ENCODE peak calls at places on chromosomes 11 and 22, in eight cellular contexts. I is ovary; N is activated gamma-delta T cell treated with anti-CD3 and anti-CD28 coated beads, Interleukin-2, amount 50 U/mL, for 16 hours; F is HTR-8/SVneo; Q is heart right ventricle; E is activated naive CD4-positive, alpha-beta T cell; V is activated CD4-positive, alpha-beta T cell treated with anti-CD3 and anti-CD28 coated beads, Interleukin-2, amount 50 U/mL, for 48 hours; A is fibroblast of lung. U is an unnamed sample.

GRCh38 chr11:105763594-105763993 is 153.7 kb downstream of the GRIA4 start:
- DNase-seq in I (no peak), N (no peak), F (no peak), Q (no peak), E (no peak), V (no peak), A (no peak), U (no peak)

GRCh38 chr11:67504950-67505561 is at the start of gene PITPNM1:
- DNase-seq in I (peak), N (peak), F (peak), Q (peak), E (peak), V (peak), A (peak), U (peak)

GRCh38 chr22:22855617-22856308 is 31.9 kb upstream of the IGLL5 start:
- DNase-seq in I (no peak), N (no peak), F (peak), Q (no peak), E (no peak), V (peak), A (no peak), U (no peak)

GRCh38 chr11:120013325-120014250 is 124.3 kb downstream of the TRIM29 start:
- DNase-seq in I (no peak), N (no peak), F (peak), Q (peak), E (no peak), V (peak), A (peak), U (no peak)

GRCh38 chr22:30781271-30781875 is 86.7 kb downstream of the OSBP2 start:
- DNase-seq in I (no peak), N (no peak), F (no peak), Q (no peak), E (no peak), V (no peak), A (peak), U (no peak)

GRCh38 chr11:76610871-76611475 is 59.6 kb downstream of the LRRC32 start:
- DNase-seq in I (peak), N (no peak), F (no peak), Q (peak), E (no peak), V (no peak), A (no peak), U (no peak)

GRCh38 chr11:1146311-1146864 is 11.4 kb upstream of the MUC5AC start:
- DNase-seq in I (no peak), N (no peak), F (no peak), Q (no peak), E (no peak), V (no peak), A (no peak), U (no peak)

GRCh38 chr11:2368851-2369180 is 8.3 kb upstream of the CD81 start:
- DNase-seq in I (no peak), N (no peak), F (no peak), Q (no peak), E (no peak), V (no peak), A (no peak), U (no peak)

GRCh38 chr22:40855104-40855959 is 1.1 kb downstream of the ST13 start:
- DNase-seq in I (peak), N (no peak), F (no peak), Q (no peak), E (no peak), V (peak), A (peak), U (no peak)

GRCh38 chr22:41508770-41509170 is 35.5 kb downstream of the POLR3H start:
- DNase-seq in I (no peak), N (no peak), F (no peak), Q (peak), E (no peak), V (no peak), A (no peak), U (no peak)

GRCh38 chr11:86551286-86551685 is 121.1 kb downstream of the ME3 start:
- DNase-seq in I (no peak), N (no peak), F (peak), Q (no peak), E (no peak), V (no peak), A (peak), U (peak)

GRCh38 chr11:2898366-2899079 is 12.9 kb upstream of the CDKN1C start:
- DNase-seq in I (no peak), N (peak), F (peak), Q (peak), E (peak), V (peak), A (peak), U (no peak)

GRCh38 chr22:43376765-43377485 is 33.8 kb upstream of the SCUBE1 start:
- DNase-seq in I (no peak), N (peak), F (no peak), Q (no peak), E (no peak), V (no peak), A (peak), U (no peak)

U was measured in tibial nerve.